ENCODE peak calls at places on chromosomes 5 and 9, in six cellular contexts. S, H, P, I, Q and G are unnamed samples.

GRCh38 chr9:15295761-15296405 is 11.1 kb downstream of the TTC39B start:
- DNase-seq in S (no peak), H (peak; percentile 78), I (peak; percentile 68), P (peak; percentile 67), Q (peak; percentile 37), G (peak; percentile 59)

GRCh38 chr5:145887976-145888574 is 15.3 kb upstream of the GRXCR2 start:
- DNase-seq in I (peak; percentile 79), H (peak; percentile 65), S (no peak), Q (peak; percentile 78), P (peak; percentile 50), G (peak; percentile 72)

GRCh38 chr9:106755727-106756126 is 107.2 kb upstream of the ZNF462 start:
- DNase-seq in S (no peak), Q (no peak), H (no peak), P (no peak), I (no peak), G (no peak)

GRCh38 chr9:136020671-136021070 is 59.5 kb upstream of the UBAC1 start:
- DNase-seq in H (no peak), S (no peak), Q (no peak), I (no peak), P (no peak), G (no peak)

GRCh38 chr9:86488794-86489193 is 134.6 kb upstream of the TUT7 start:
- DNase-seq in H (no peak), Q (no peak), S (no peak), I (no peak), P (no peak), G (no peak)

GRCh38 chr5:141779642-141780041 is 97.6 kb upstream of the ARAP3 start:
- DNase-seq in Q (peak; percentile 46), H (no peak), I (no peak), S (no peak), P (no peak), G (peak; percentile 45)

GRCh38 chr5:111494350-111494999 is 17.9 kb downstream of the STARD4 start:
- DNase-seq in S (no peak), H (no peak), Q (no peak), P (no peak), I (no peak), G (no peak)

GRCh38 chr9:90774682-90775081 is 26.9 kb upstream of the SYK start:
- DNase-seq in H (no peak), S (no peak), Q (peak; percentile 26), I (peak; percentile 45), P (no peak), G (no peak)

GRCh38 chr5:113917997-113918396 is 404.5 kb downstream of the YTHDC2 start:
- DNase-seq in Q (no peak), P (no peak), H (no peak), S (no peak), I (no peak), G (no peak)

GRCh38 chr9:93124793-93125192 is 9.3 kb downstream of the NINJ1 start:
- DNase-seq in H (no peak), P (no peak), I (no peak), Q (no peak), S (no peak), G (no peak)

GRCh38 chr5:59152701-59153245 is 569.9 kb downstream of the RAB3C start:
- DNase-seq in Q (no peak), H (no peak), S (no peak), I (peak; percentile 55), P (no peak), G (no peak)

GRCh38 chr5:87541033-87541432 is 128.3 kb upstream of the CCNH start:
- DNase-seq in S (peak; percentile 36), P (peak; percentile 10), I (peak; percentile 84), Q (peak; percentile 61), H (peak; percentile 5), G (peak; percentile 72)

GRCh38 chr5:132319975-132320374 is 25.8 kb downstream of the SLC22A4 start:
- DNase-seq in H (no peak), Q (no peak), P (no peak), I (no peak), S (no peak), G (no peak)

GRCh38 chr9:37104183-37104889 is 16.0 kb upstream of the ZCCHC7 start:
- DNase-seq in P (peak; percentile 65), I (peak; percentile 61), S (no peak), H (peak; percentile 70), Q (peak; percentile 31), G (peak; percentile 72)

GRCh38 chr5:42500003-42500599 is 76.9 kb downstream of the GHR start:
- DNase-seq in Q (no peak), S (no peak), H (no peak), P (no peak), I (no peak), G (no peak)

GRCh38 chr9:96478829-96479371 is 28.9 kb downstream of the HABP4 start:
- DNase-seq in I (no peak), Q (no peak), P (no peak), S (no peak), H (no peak), G (peak; percentile 31)

GRCh38 chr9:105385372-105385985 is 62.4 kb upstream of the FSD1L start:
- DNase-seq in Q (no peak), P (no peak), S (no peak), I (peak; percentile 93), H (no peak), G (peak; percentile 66)

GRCh38 chr5:62779010-62779422 is 200.4 kb downstream of the LRRC70 start:
- DNase-seq in S (no peak), P (peak; percentile 78), I (peak; percentile 65), Q (peak; percentile 81), H (peak; percentile 71), G (peak; percentile 72)

GRCh38 chr5:18394154-18394804 is 760.0 kb downstream of the TAF11L14 start:
- DNase-seq in Q (peak; percentile 79), S (no peak), I (peak; percentile 74), P (peak; percentile 25), H (peak; percentile 21), G (peak; percentile 62)

GRCh38 chr9:137029058-137029922 is 1.3 kb upstream of the ABCA2 start:
- DNase-seq in P (peak; percentile 84), Q (peak; percentile 82), I (peak; percentile 84), H (peak; percentile 74), S (peak; percentile 46), G (peak; percentile 66)

GRCh38 chr5:174446446-174446845 is 277.9 kb upstream of the MSX2 start:
- DNase-seq in P (no peak), I (no peak), S (no peak), H (no peak), Q (no peak), G (no peak)

GRCh38 chr5:175478008-175478383 is 364 bp upstream of the SFXN1 start:
- DNase-seq in H (no peak), P (no peak), S (no peak), Q (no peak), I (no peak), G (no peak)

GRCh38 chr9:73137286-73137899 is 14.3 kb upstream of the ANXA1 start:
- DNase-seq in Q (peak; percentile 65), I (no peak), H (no peak), P (no peak), S (no peak), G (no peak)

GRCh38 chr9:81607593-81608288 is 81.6 kb downstream of the TLE1 start:
- DNase-seq in H (no peak), I (peak; percentile 37), S (no peak), Q (no peak), P (no peak), G (no peak)

GRCh38 chr5:180718810-180719453 is 20.9 kb downstream of the OR2Y1 start:
- DNase-seq in H (peak; percentile 41), P (peak; percentile 36), S (no peak), I (peak; percentile 79), Q (peak; percentile 60), G (peak; percentile 57)

GRCh38 chr5:2776338-2777302 is 25.1 kb upstream of the IRX2 start:
- DNase-seq in H (no peak), I (no peak), Q (no peak), P (no peak), S (no peak), G (no peak)

GRCh38 chr5:33888582-33888981 is 3.2 kb downstream of the ADAMTS12 start:
- DNase-seq in H (peak; percentile 40), P (peak; percentile 56), Q (no peak), I (no peak), S (no peak), G (peak; percentile 63)

GRCh38 chr9:86946712-86947145 is 577 bp downstream of the GAS1 start:
- DNase-seq in Q (no peak), I (peak; percentile 13), H (no peak), S (peak; percentile 61), P (no peak), G (peak; percentile 62)

GRCh38 chr5:61162832-61163567 is 732 bp upstream of the SMIM15 start:
- DNase-seq in P (peak; percentile 32), S (no peak), I (no peak), Q (peak; percentile 72), H (peak; percentile 23), G (peak; percentile 36)

GRCh38 chr9:93173365-93174150 is 10.4 kb upstream of the WNK2 start:
- DNase-seq in P (no peak), I (no peak), S (no peak), H (no peak), Q (no peak), G (no peak)

GRCh38 chr9:71783120-71783523 is 14.8 kb upstream of the CEMIP2 start:
- DNase-seq in Q (peak; percentile 93), P (no peak), S (no peak), I (no peak), H (no peak), G (no peak)